ENCODE peak calls at places on chromosomes 1 and 21, in four cellular contexts. A is HCT116, F is K562, W is SK-N-SH. T is an unnamed sample.

GRCh38 chr1:159177273-159177907 is 6.0 kb downstream of the CADM3 start:
- DNase-seq in A (peak; percentile 21), W (no peak), F (peak; percentile 73), T (peak; percentile 55)

GRCh38 chr1:209879539-209879938 is 51.8 kb downstream of the UTP25 start:
- DNase-seq in W (peak; percentile 58), A (no peak), F (no peak), T (peak; percentile 2)

GRCh38 chr1:244316986-244317655 is 134.6 kb downstream of the ADSS2 start:
- DNase-seq in F (no peak), W (no peak), A (no peak), T (no peak)

GRCh38 chr1:201622824-201623223 is 83.9 kb downstream of the NAV1 start:
- DNase-seq in F (no peak), W (no peak), A (no peak), T (no peak)

GRCh38 chr1:166544036-166544435 is 295.2 kb upstream of the POGK start:
- DNase-seq in F (no peak), A (no peak), W (no peak), T (no peak)

GRCh38 chr1:31727195-31727594 is 23.4 kb upstream of the COL16A1 start:
- DNase-seq in W (no peak), F (no peak), A (no peak), T (no peak)

GRCh38 chr1:43651922-43652321 is 2.0 kb downstream of the KDM4A start:
- DNase-seq in F (no peak), W (no peak), A (no peak), T (no peak)

GRCh38 chr1:103461171-103462105 is 64.1 kb upstream of the RNPC3 start:
- DNase-seq in W (peak; percentile 21), A (peak; percentile 4), F (peak; percentile 5), T (no peak)

GRCh38 chr21:39612233-39613028 is at the start of gene B3GALT5:
- DNase-seq in F (no peak), W (peak; percentile 88), A (peak; percentile 15), T (no peak)

DNA sequence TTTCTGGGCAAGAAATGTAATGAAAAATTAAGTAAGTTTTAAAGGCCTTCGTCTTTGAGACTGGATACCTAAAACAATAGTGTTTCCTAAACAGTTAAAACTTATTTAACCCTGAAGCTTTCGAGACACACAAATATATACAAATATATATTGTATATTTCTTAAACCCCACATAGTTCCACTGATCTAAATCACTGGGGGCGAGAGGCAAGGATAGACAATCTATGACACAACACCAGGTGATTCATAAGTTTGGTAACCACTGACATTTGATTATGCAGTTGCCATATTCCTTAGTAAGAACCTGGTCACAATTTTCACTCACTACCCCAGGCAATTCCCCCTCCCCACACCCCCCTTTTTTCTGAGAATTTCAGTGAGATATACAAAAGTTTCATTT is 55.3 kb upstream of the BOLA1 start:
- DNase-seq in F (peak; percentile 59), W (no peak), A (no peak), T (peak; percentile 43)
- TF ChIP-seq ELF1 in F (no peak), W (no peak), A (no peak), T (no peak)

GRCh38 chr1:211129790-211130189 is 4.2 kb downstream of the KCNH1 start:
- DNase-seq in W (no peak), F (no peak), A (no peak), T (no peak)

GRCh38 chr1:211135342-211135950 is 1.5 kb upstream of the KCNH1 start:
- DNase-seq in A (peak; percentile 45), W (peak; percentile 47), F (peak; percentile 50), T (peak; percentile 29)

GRCh38 chr1:211133393-211133840 is 531 bp downstream of the KCNH1 start:
- DNase-seq in A (no peak), F (no peak), W (peak; percentile 69), T (no peak)

GRCh38 chr1:211132681-211133392 is 1.1 kb downstream of the KCNH1 start:
- DNase-seq in F (no peak), A (no peak), W (no peak), T (no peak)

GRCh38 chr1:211133841-211134669 is at the start of gene KCNH1:
- DNase-seq in W (peak; percentile 96), A (peak; percentile 46), F (peak; percentile 91), T (peak; percentile 62)
- TF ChIP-seq ELF1 in W (no peak), A (no peak), F (peak; percentile 33), T (no peak)

DNA sequence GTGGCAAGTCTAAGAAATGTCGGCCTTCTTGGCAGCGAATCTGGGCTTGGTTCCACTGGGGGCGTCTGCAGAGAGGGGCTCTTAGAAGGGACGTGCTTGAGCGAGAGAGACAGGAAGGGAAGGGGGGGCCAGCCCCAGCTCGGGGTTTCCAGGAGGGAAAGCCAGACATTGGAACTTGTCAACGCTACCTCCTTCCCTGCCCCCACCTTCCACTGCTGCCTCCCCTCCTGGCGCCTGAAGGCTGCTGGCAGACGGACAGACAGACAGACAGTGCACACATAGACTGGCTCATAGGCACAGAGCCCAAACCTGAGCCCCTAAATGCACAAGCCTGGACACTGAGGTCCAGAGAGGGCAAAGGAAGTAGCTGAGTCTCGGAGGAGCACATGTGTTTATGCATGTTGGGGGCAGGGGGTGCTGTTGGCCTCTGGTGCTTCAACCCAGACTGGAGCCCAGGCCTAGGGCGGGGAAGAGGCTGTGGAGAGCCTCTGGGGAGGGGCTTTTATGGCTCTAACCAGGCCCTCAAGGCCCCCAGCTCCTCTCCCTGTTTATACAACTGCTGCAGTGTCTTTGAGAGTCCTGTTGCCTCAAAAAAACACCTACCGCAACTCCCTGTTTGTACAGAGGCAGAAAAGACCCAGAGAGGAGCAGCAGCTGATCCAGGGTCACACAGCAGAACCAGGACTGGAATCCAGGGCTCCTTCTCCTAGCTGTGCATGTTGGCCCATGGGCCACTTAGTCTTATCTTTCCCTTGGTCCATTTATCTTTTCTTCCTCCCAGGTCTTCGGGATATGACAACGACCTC is 33.1 kb upstream of the WASF2 start:
- DNase-seq in F (peak; percentile 86), W (no peak), A (no peak), T (peak; percentile 52)
- TF ChIP-seq ELF1 in F (no peak), W (no peak), A (no peak), T (peak; percentile 25)

GRCh38 chr1:35536551-35537162 is 20.5 kb downstream of the KIAA0319L start:
- DNase-seq in A (no peak), W (no peak), F (no peak), T (no peak)

GRCh38 chr1:35539824-35540261 is 17.4 kb downstream of the KIAA0319L start:
- DNase-seq in W (no peak), F (no peak), A (no peak), T (no peak)

GRCh38 chr1:35535243-35535642 is 22.0 kb downstream of the KIAA0319L start:
- DNase-seq in A (no peak), W (no peak), F (no peak), T (no peak)

GRCh38 chr1:35537788-35538187 is 19.4 kb downstream of the KIAA0319L start:
- DNase-seq in A (no peak), W (no peak), F (no peak), T (no peak)

DNA sequence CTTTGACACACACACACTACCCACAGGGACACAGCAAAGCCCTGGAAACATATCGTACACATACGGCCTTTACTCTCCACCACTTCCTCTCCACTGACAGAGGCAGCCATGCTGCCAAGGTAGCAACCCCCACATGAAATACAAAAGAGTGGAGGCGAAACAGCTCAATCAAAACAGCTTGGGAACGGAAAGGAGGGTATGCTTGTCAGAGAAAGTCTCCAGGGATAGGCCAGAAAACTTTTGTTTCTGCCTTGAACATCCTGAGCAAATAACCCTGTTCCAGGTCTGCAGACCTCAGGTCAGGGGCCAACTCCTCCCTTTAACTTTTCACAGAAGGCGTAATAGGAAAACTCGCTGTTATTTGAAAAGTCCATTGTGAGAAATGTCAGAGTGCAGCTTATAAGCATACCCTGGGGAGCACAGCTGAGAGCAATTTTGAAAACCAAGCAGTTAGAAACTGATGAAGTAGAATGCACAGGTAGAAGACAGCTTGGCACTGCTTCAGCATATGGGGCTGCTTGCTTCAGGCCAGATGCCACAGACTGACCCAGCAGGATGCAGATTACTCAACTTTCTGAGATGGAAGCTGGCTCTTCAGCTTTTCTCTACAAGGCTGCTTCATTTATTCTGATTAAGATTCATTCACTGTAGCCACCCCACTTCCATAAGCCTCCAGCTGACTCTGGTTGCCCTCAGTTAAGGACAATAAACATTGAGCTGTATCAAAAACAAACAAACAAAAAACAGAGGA is 18.0 kb downstream of the KIAA0319L start:
- DNase-seq in F (no peak), A (no peak), W (no peak), T (no peak)
- TF ChIP-seq ELF1 in F (no peak), A (no peak), W (no peak), T (no peak)

DNA sequence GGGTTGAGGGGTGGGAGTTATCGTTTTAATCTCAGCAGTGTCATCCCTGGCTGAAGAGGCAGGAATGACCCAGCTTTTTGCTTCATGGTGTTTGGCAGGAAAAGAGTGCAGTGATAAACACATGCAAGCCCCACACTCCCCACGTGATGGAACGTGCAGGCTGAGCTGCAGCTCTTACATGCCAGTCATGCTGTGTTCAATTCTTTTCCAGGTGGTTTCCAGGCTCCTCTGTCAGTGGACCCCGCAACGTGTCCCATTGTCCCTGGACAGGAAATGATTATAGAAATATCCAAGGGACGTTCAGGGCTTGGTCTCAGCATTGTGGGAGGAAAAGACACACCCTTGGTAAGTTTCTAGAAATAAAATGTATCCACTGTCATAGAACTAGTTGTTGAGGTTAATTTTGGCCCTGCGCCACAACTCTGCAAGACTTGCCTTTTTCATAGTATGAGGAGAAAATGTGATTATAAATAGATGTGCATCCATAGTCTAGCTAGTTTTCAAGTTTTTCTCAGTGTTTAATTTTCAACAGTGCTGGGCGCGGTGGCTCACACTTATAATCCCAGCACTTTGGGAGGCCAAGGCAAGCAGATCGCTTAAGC is 110.2 kb upstream of the L1TD1 start:
- DNase-seq in F (peak; percentile 4), A (no peak), W (no peak), T (no peak)
- TF ChIP-seq ELF1 in F (no peak), A (no peak), W (no peak), T (no peak)

GRCh38 chr1:183952101-183952500 is 85.4 kb downstream of the COLGALT2 start:
- DNase-seq in F (no peak), W (no peak), A (no peak), T (no peak)
- TF ChIP-seq ELF1 in F (no peak), W (no peak), A (no peak), T (no peak)

GRCh38 chr1:11204396-11205190 is 15.4 kb downstream of the ANGPTL7 start:
- DNase-seq in W (no peak), A (no peak), F (no peak), T (no peak)
- TF ChIP-seq ELF1 in W (no peak), A (no peak), F (no peak), T (no peak)

GRCh38 chr1:46735708-46736324 is 16.9 kb upstream of the EFCAB14 start:
- DNase-seq in F (peak; percentile 75), W (no peak), A (peak; percentile 29), T (peak; percentile 52)
- TF ChIP-seq ELF1 in F (no peak), W (no peak), A (no peak), T (no peak)

T was measured in HepG2.